ENCODE peak calls at places on chromosomes 2 and 18, in five cellular contexts. B is stromal cell of bone marrow, S is caudate nucleus, Z is T-helper 9 cell, E is kidney glomerular epithelial cell. M is an unnamed sample.

GRCh38 chr2:179422037-179422643 is 157.5 kb upstream of the SESTD1 start:
- DNase-seq in B (peak; percentile 62), S (peak; percentile 72), Z (no peak), E (peak; percentile 72), M (peak; percentile 15)

GRCh38 chr2:234146087-234146826 is 95.8 kb downstream of the SPP2 start:
- DNase-seq in B (peak; percentile 85), S (no peak), Z (no peak), E (peak; percentile 94), M (no peak)

GRCh38 chr2:110116033-110116710 is 550 bp upstream of the MALL start:
- DNase-seq in B (peak; percentile 76), S (no peak), Z (no peak), E (peak; percentile 28), M (no peak)

GRCh38 chr2:85134255-85135065 is 1.3 kb downstream of the TCF7L1 start:
- DNase-seq in B (no peak), S (no peak), Z (no peak), E (no peak), M (no peak)

GRCh38 chr18:44779893-44780292 is 99.2 kb downstream of the SETBP1 start:
- DNase-seq in B (no peak), S (no peak), Z (no peak), E (no peak), M (no peak)

GRCh38 chr2:133975135-133975534 is 278.7 kb upstream of the MGAT5 start:
- DNase-seq in B (no peak), S (no peak), Z (no peak), E (no peak), M (no peak)

GRCh38 chr2:48567671-48568070 is 37.7 kb downstream of the STON1 start:
- DNase-seq in B (no peak), S (no peak), Z (no peak), E (no peak), M (no peak)

GRCh38 chr2:121363632-121364420 is 78.8 kb upstream of the TFCP2L1 start:
- DNase-seq in B (peak; percentile 79), S (no peak), Z (no peak), E (peak; percentile 65), M (no peak)

GRCh38 chr18:58195278-58195721 is 151.3 kb downstream of the NEDD4L start:
- DNase-seq in B (no peak), S (peak; percentile 76), Z (peak; percentile 2), E (no peak), M (no peak)

GRCh38 chr2:230925879-230926765 is 1.1 kb upstream of the GPR55 start:
- DNase-seq in B (no peak), S (no peak), Z (no peak), E (no peak), M (no peak)

GRCh38 chr2:1707771-1708351 is 36.5 kb downstream of the PXDN start:
- DNase-seq in B (peak; percentile 83), S (no peak), Z (no peak), E (no peak), M (no peak)

GRCh38 chr2:149389506-149390167 is 59.2 kb downstream of the LYPD6 start:
- DNase-seq in B (no peak), S (no peak), Z (no peak), E (no peak), M (no peak)

GRCh38 chr2:55107428-55107827 is 57.2 kb upstream of the RTN4 start:
- DNase-seq in B (no peak), S (no peak), Z (no peak), E (no peak), M (no peak)

GRCh38 chr2:213065583-213066444 is 85.6 kb downstream of the IKZF2 start:
- DNase-seq in B (no peak), S (no peak), Z (no peak), E (peak; percentile 27), M (no peak)